ENCODE peak calls at places on chromosomes 4 and X, in seven cellular contexts. K is hippocampal formation; W is HS-5; I is breast epithelium; U is T-cell; V is activated T-helper 1 cell treated with anti-CD3 and anti-CD28 coated beads, Interleukin-2, amount 50 U/mL, for 16 hours; D is Jurkat, Clone E6-1. E is an unnamed sample.

GRCh38 chrX:33840176-33840575 is 291.9 kb downstream of the FAM47A start:
- DNase-seq in U (no peak), V (no peak), I (no peak), K (no peak), D (no peak), W (no peak), E (no peak)

GRCh38 chr4:18686338-18687039 is 664.9 kb upstream of the LCORL start:
- DNase-seq in V (no peak), U (no peak), I (no peak), K (no peak), W (no peak), D (no peak), E (no peak)

GRCh38 chrX:110600745-110601310 is 194.8 kb downstream of the CHRDL1 start:
- DNase-seq in K (no peak), U (no peak), W (peak; percentile 46), I (no peak), D (no peak), V (no peak), E (no peak)

GRCh38 chr4:176676901-176677300 is 115.8 kb downstream of the VEGFC start:
- DNase-seq in V (no peak), I (no peak), W (no peak), D (no peak), K (no peak), U (no peak), E (no peak)

GRCh38 chr4:165208322-165208652 is 926 bp downstream of the KLHL2 start:
- DNase-seq in W (no peak), I (no peak), U (peak; percentile 1), K (no peak), D (no peak), V (no peak), E (no peak)

GRCh38 chr4:84622959-84623358 is 40.0 kb downstream of the CDS1 start:
- DNase-seq in I (no peak), K (no peak), W (no peak), U (no peak), V (no peak), D (no peak), E (no peak)

GRCh38 chr4:150236626-150237025 is 158.4 kb downstream of the DCLK2 start:
- DNase-seq in D (no peak), I (no peak), K (no peak), U (no peak), V (no peak), W (no peak), E (no peak)

GRCh38 chrX:15686818-15687685 is 22.4 kb upstream of the CLTRN start:
- DNase-seq in W (no peak), I (no peak), D (peak; percentile 32), U (peak; percentile 54), K (peak; percentile 60), V (peak; percentile 31), E (peak; percentile 73)

GRCh38 chr4:159024266-159024665 is 78.6 kb upstream of the RAPGEF2 start:
- DNase-seq in K (no peak), W (no peak), D (no peak), I (no peak), V (no peak), U (no peak), E (no peak)

GRCh38 chr4:168098257-168098717 is 6.0 kb downstream of the ANXA10 start:
- DNase-seq in K (no peak), W (peak; percentile 34), D (no peak), I (no peak), U (no peak), V (no peak), E (peak; percentile 39)

GRCh38 chr4:70712150-70712549 is 9.6 kb upstream of the RUFY3 start:
- DNase-seq in D (no peak), I (no peak), W (no peak), V (no peak), K (no peak), U (no peak), E (no peak)

GRCh38 chr4:55925235-55925634 is 23.5 kb upstream of the CEP135 start:
- DNase-seq in U (no peak), V (no peak), W (no peak), I (no peak), D (no peak), K (no peak), E (no peak)

GRCh38 chr4:69485130-69485529 is 10.6 kb downstream of the UGT2B4 start:
- DNase-seq in D (no peak), W (no peak), U (no peak), K (no peak), I (no peak), V (no peak), E (no peak)

GRCh38 chrX:113929004-113929403 is 654.9 kb upstream of the HTR2C start:
- DNase-seq in D (peak; percentile 8), I (no peak), W (peak; percentile 14), U (no peak), V (no peak), K (no peak), E (peak; percentile 69)

E was measured in RKO.